ENCODE peak calls at places on chromosomes 4 and X, in ten cellular contexts. One of them, this sample, is unnamed.
A peak's percentile ranks its signal among the peaks of the same experiment; 100 is the strongest.

GRCh38 chr4:46388860-46389259 is 1.1 kb downstream of the GABRA2 start:
- DNase-seq in body of pancreas: no peak
- DNase-seq in coronary artery: no peak
- DNase-seq in tibial artery: no peak
- DNase-seq in hepatocyte: peak; percentile 7
- DNase-seq in IMR-90: no peak
- DNase-seq in AG09309: no peak
- DNase-seq in chondrocyte: no peak
- DNase-seq in lower lobe of right lung: no peak
- DNase-seq in brain microvascular endothelial cell: no peak
- DNase-seq in this sample: no peak

GRCh38 chrX:19121898-19122640 is at the start of gene ADGRG2:
- DNase-seq in lower lobe of right lung: peak; percentile 54
- DNase-seq in chondrocyte: no peak
- DNase-seq in tibial artery: no peak
- DNase-seq in hepatocyte: peak; percentile 49
- DNase-seq in coronary artery: no peak
- DNase-seq in IMR-90: peak; percentile 11
- DNase-seq in AG09309: peak; percentile 2
- DNase-seq in body of pancreas: peak; percentile 40
- DNase-seq in brain microvascular endothelial cell: no peak
- DNase-seq in this sample: no peak

GRCh38 chrX:110310000-110310790 is 7.7 kb downstream of the AMMECR1 start:
- DNase-seq in lower lobe of right lung: no peak
- DNase-seq in coronary artery: no peak
- DNase-seq in chondrocyte: no peak
- DNase-seq in AG09309: no peak
- DNase-seq in body of pancreas: no peak
- DNase-seq in IMR-90: no peak
- DNase-seq in hepatocyte: no peak
- DNase-seq in tibial artery: no peak
- DNase-seq in brain microvascular endothelial cell: no peak
- DNase-seq in this sample: no peak

GRCh38 chrX:109952985-109953905 is 49.7 kb upstream of the TMEM164 start:
- DNase-seq in lower lobe of right lung: no peak
- DNase-seq in hepatocyte: no peak
- DNase-seq in AG09309: no peak
- DNase-seq in IMR-90: no peak
- DNase-seq in brain microvascular endothelial cell: no peak
- DNase-seq in body of pancreas: no peak
- DNase-seq in chondrocyte: no peak
- DNase-seq in coronary artery: no peak
- DNase-seq in tibial artery: no peak
- DNase-seq in this sample: no peak

GRCh38 chrX:45598841-45599240 is 398.2 kb upstream of the DIPK2B start:
- DNase-seq in hepatocyte: no peak
- DNase-seq in coronary artery: no peak
- DNase-seq in IMR-90: peak; percentile 74
- DNase-seq in brain microvascular endothelial cell: peak; percentile 34
- DNase-seq in lower lobe of right lung: no peak
- DNase-seq in AG09309: peak; percentile 87
- DNase-seq in tibial artery: no peak
- DNase-seq in body of pancreas: no peak
- DNase-seq in chondrocyte: no peak
- DNase-seq in this sample: no peak

GRCh38 chr4:85370400-85371032 is 104.4 kb upstream of the ARHGAP24 start:
- DNase-seq in coronary artery: no peak
- DNase-seq in brain microvascular endothelial cell: peak; percentile 53
- DNase-seq in hepatocyte: peak; percentile 58
- DNase-seq in IMR-90: peak; percentile 18
- DNase-seq in AG09309: peak; percentile 3
- DNase-seq in tibial artery: no peak
- DNase-seq in chondrocyte: no peak
- DNase-seq in body of pancreas: peak; percentile 41
- DNase-seq in lower lobe of right lung: no peak
- DNase-seq in this sample: no peak

GRCh38 chrX:69021095-69021494 is 144.2 kb downstream of the PJA1 start:
- DNase-seq in coronary artery: no peak
- DNase-seq in tibial artery: no peak
- DNase-seq in IMR-90: no peak
- DNase-seq in AG09309: no peak
- DNase-seq in hepatocyte: no peak
- DNase-seq in lower lobe of right lung: no peak
- DNase-seq in body of pancreas: no peak
- DNase-seq in chondrocyte: no peak
- DNase-seq in brain microvascular endothelial cell: no peak
- DNase-seq in this sample: no peak

GRCh38 chr4:124265701-124266100 is 446.8 kb downstream of the ANKRD50 start:
- DNase-seq in AG09309: no peak
- DNase-seq in brain microvascular endothelial cell: no peak
- DNase-seq in hepatocyte: no peak
- DNase-seq in IMR-90: peak; percentile 62
- DNase-seq in coronary artery: no peak
- DNase-seq in chondrocyte: no peak
- DNase-seq in tibial artery: no peak
- DNase-seq in lower lobe of right lung: no peak
- DNase-seq in body of pancreas: no peak
- DNase-seq in this sample: no peak

GRCh38 chrX:41377624-41378023 is 43.7 kb downstream of the DDX3X start:
- DNase-seq in brain microvascular endothelial cell: no peak
- DNase-seq in tibial artery: no peak
- DNase-seq in AG09309: no peak
- DNase-seq in lower lobe of right lung: no peak
- DNase-seq in coronary artery: no peak
- DNase-seq in body of pancreas: no peak
- DNase-seq in hepatocyte: no peak
- DNase-seq in IMR-90: no peak
- DNase-seq in chondrocyte: no peak
- DNase-seq in this sample: no peak

GRCh38 chr4:47118192-47118879 is 87.0 kb downstream of the GABRB1 start:
- DNase-seq in lower lobe of right lung: no peak
- DNase-seq in IMR-90: peak; percentile 81
- DNase-seq in chondrocyte: no peak
- DNase-seq in coronary artery: no peak
- DNase-seq in brain microvascular endothelial cell: no peak
- DNase-seq in AG09309: no peak
- DNase-seq in body of pancreas: no peak
- DNase-seq in tibial artery: no peak
- DNase-seq in hepatocyte: no peak
- DNase-seq in this sample: no peak

GRCh38 chr4:56821394-56822263 is at the start of gene SPINK2:
- DNase-seq in IMR-90: no peak
- DNase-seq in brain microvascular endothelial cell: no peak
- DNase-seq in tibial artery: no peak
- DNase-seq in body of pancreas: peak; percentile 39
- DNase-seq in chondrocyte: no peak
- DNase-seq in lower lobe of right lung: peak; percentile 54
- DNase-seq in coronary artery: no peak
- DNase-seq in AG09309: no peak
- DNase-seq in hepatocyte: peak; percentile 74
- DNase-seq in this sample: no peak

GRCh38 chr4:40953253-40954118 is 203.7 kb downstream of the NSUN7 start:
- DNase-seq in coronary artery: no peak
- DNase-seq in hepatocyte: no peak
- DNase-seq in lower lobe of right lung: no peak
- DNase-seq in brain microvascular endothelial cell: no peak
- DNase-seq in body of pancreas: no peak
- DNase-seq in chondrocyte: no peak
- DNase-seq in AG09309: no peak
- DNase-seq in tibial artery: no peak
- DNase-seq in IMR-90: no peak
- DNase-seq in this sample: no peak

GRCh38 chrX:19888419-19888879 is 1.0 kb upstream of the SH3KBP1 start:
- DNase-seq in body of pancreas: no peak
- DNase-seq in chondrocyte: no peak
- DNase-seq in hepatocyte: peak; percentile 66
- DNase-seq in brain microvascular endothelial cell: peak; percentile 48
- DNase-seq in coronary artery: no peak
- DNase-seq in AG09309: peak; percentile 38
- DNase-seq in lower lobe of right lung: no peak
- DNase-seq in IMR-90: peak; percentile 77
- DNase-seq in tibial artery: peak; percentile 24
- DNase-seq in this sample: no peak

GRCh38 chrX:9471571-9471985 is 6.7 kb downstream of the TBL1X start:
- DNase-seq in AG09309: no peak
- DNase-seq in brain microvascular endothelial cell: no peak
- DNase-seq in coronary artery: no peak
- DNase-seq in lower lobe of right lung: no peak
- DNase-seq in IMR-90: peak; percentile 63
- DNase-seq in chondrocyte: no peak
- DNase-seq in body of pancreas: no peak
- DNase-seq in hepatocyte: no peak
- DNase-seq in tibial artery: no peak
- DNase-seq in this sample: no peak

GRCh38 chr4:106864231-106864630 is 171.9 kb downstream of the DKK2 start:
- DNase-seq in hepatocyte: no peak
- DNase-seq in IMR-90: no peak
- DNase-seq in lower lobe of right lung: no peak
- DNase-seq in chondrocyte: no peak
- DNase-seq in coronary artery: no peak
- DNase-seq in tibial artery: no peak
- DNase-seq in body of pancreas: no peak
- DNase-seq in AG09309: peak; percentile 44
- DNase-seq in brain microvascular endothelial cell: peak; percentile 75
- DNase-seq in this sample: no peak

GRCh38 chr4:133162941-133163340 is 13.8 kb downstream of the PCDH10 start:
- DNase-seq in AG09309: no peak
- DNase-seq in chondrocyte: no peak
- DNase-seq in coronary artery: no peak
- DNase-seq in IMR-90: no peak
- DNase-seq in body of pancreas: no peak
- DNase-seq in lower lobe of right lung: no peak
- DNase-seq in tibial artery: no peak
- DNase-seq in brain microvascular endothelial cell: no peak
- DNase-seq in hepatocyte: no peak
- DNase-seq in this sample: no peak

GRCh38 chr4:147509386-147509785 is 28.5 kb downstream of the EDNRA start:
- DNase-seq in body of pancreas: no peak
- DNase-seq in lower lobe of right lung: no peak
- DNase-seq in brain microvascular endothelial cell: peak; percentile 60
- DNase-seq in tibial artery: no peak
- DNase-seq in coronary artery: no peak
- DNase-seq in AG09309: no peak
- DNase-seq in IMR-90: no peak
- DNase-seq in hepatocyte: no peak
- DNase-seq in chondrocyte: no peak
- DNase-seq in this sample: no peak
- TF ChIP-seq CTCF in body of pancreas: no peak
- TF ChIP-seq CTCF in lower lobe of right lung: no peak
- TF ChIP-seq CTCF in brain microvascular endothelial cell: no peak
- TF ChIP-seq CTCF in tibial artery: no peak
- TF ChIP-seq CTCF in coronary artery: no peak
- TF ChIP-seq CTCF in AG09309: no peak
- TF ChIP-seq CTCF in IMR-90: no peak
- TF ChIP-seq CTCF in hepatocyte: no peak
- TF ChIP-seq CTCF in chondrocyte: no peak
- TF ChIP-seq CTCF in this sample: no peak

GRCh38 chr4:113064244-113064643 is 14.8 kb downstream of the ANK2 start:
- DNase-seq in tibial artery: no peak
- DNase-seq in lower lobe of right lung: no peak
- DNase-seq in coronary artery: no peak
- DNase-seq in brain microvascular endothelial cell: no peak
- DNase-seq in hepatocyte: no peak
- DNase-seq in AG09309: no peak
- DNase-seq in IMR-90: no peak
- DNase-seq in body of pancreas: no peak
- DNase-seq in chondrocyte: no peak
- DNase-seq in this sample: no peak
- TF ChIP-seq CTCF in tibial artery: no peak
- TF ChIP-seq CTCF in lower lobe of right lung: no peak
- TF ChIP-seq CTCF in coronary artery: no peak
- TF ChIP-seq CTCF in brain microvascular endothelial cell: no peak
- TF ChIP-seq CTCF in hepatocyte: no peak
- TF ChIP-seq CTCF in AG09309: no peak
- TF ChIP-seq CTCF in IMR-90: no peak
- TF ChIP-seq CTCF in body of pancreas: no peak
- TF ChIP-seq CTCF in chondrocyte: no peak
- TF ChIP-seq CTCF in this sample: no peak

GRCh38 chr4:16908377-16909021 is 10.1 kb upstream of the LDB2 start:
- DNase-seq in AG09309: no peak
- DNase-seq in IMR-90: no peak
- DNase-seq in chondrocyte: no peak
- DNase-seq in lower lobe of right lung: no peak
- DNase-seq in hepatocyte: no peak
- DNase-seq in body of pancreas: no peak
- DNase-seq in brain microvascular endothelial cell: no peak
- DNase-seq in tibial artery: no peak
- DNase-seq in coronary artery: no peak
- DNase-seq in this sample: no peak

GRCh38 chr4:16914208-16914607 is 15.8 kb upstream of the LDB2 start:
- DNase-seq in tibial artery: no peak
- DNase-seq in brain microvascular endothelial cell: peak; percentile 37
- DNase-seq in hepatocyte: no peak
- DNase-seq in IMR-90: peak; percentile 34
- DNase-seq in chondrocyte: no peak
- DNase-seq in AG09309: no peak
- DNase-seq in lower lobe of right lung: no peak
- DNase-seq in coronary artery: no peak
- DNase-seq in body of pancreas: no peak
- DNase-seq in this sample: no peak

GRCh38 chr4:16912896-16913295 is 14.5 kb upstream of the LDB2 start:
- DNase-seq in hepatocyte: no peak
- DNase-seq in coronary artery: no peak
- DNase-seq in AG09309: no peak
- DNase-seq in body of pancreas: no peak
- DNase-seq in brain microvascular endothelial cell: no peak
- DNase-seq in tibial artery: no peak
- DNase-seq in lower lobe of right lung: no peak
- DNase-seq in chondrocyte: no peak
- DNase-seq in IMR-90: no peak
- DNase-seq in this sample: no peak

DNA sequence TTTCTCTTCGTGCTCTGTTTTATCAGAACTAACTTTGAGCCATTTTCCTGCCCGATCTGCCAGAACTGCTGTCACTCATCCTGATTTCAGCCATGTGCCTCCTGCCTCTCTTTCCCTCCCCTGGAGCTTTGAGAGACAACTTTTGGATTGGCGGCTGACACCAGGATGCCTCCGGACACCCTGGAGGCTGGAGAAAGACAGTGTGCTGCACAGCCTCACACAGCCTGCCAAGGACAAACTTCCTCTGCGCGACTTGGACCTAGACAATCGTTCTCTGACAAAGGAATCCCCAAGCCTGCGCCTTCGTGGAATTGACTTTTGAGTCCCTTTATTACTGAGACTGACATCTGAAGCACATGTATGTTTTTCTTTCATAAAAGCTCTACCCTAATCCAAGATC is 10.8 kb upstream of the LDB2 start:
- DNase-seq in brain microvascular endothelial cell: no peak
- DNase-seq in tibial artery: no peak
- DNase-seq in lower lobe of right lung: no peak
- DNase-seq in body of pancreas: no peak
- DNase-seq in hepatocyte: no peak
- DNase-seq in IMR-90: no peak
- DNase-seq in coronary artery: no peak
- DNase-seq in chondrocyte: no peak
- DNase-seq in AG09309: no peak
- DNase-seq in this sample: no peak
- TF ChIP-seq CTCF in brain microvascular endothelial cell: no peak
- TF ChIP-seq CTCF in tibial artery: no peak
- TF ChIP-seq CTCF in lower lobe of right lung: no peak
- TF ChIP-seq CTCF in body of pancreas: no peak
- TF ChIP-seq CTCF in hepatocyte: no peak
- TF ChIP-seq CTCF in IMR-90: no peak
- TF ChIP-seq CTCF in coronary artery: no peak
- TF ChIP-seq CTCF in chondrocyte: no peak
- TF ChIP-seq CTCF in AG09309: no peak
- TF ChIP-seq CTCF in this sample: no peak

GRCh38 chrX:153470411-153471363 is at the start of gene HAUS7:
- DNase-seq in hepatocyte: peak; percentile 91
- DNase-seq in tibial artery: peak; percentile 83
- DNase-seq in coronary artery: peak; percentile 94
- DNase-seq in lower lobe of right lung: peak; percentile 91
- DNase-seq in IMR-90: peak; percentile 84
- DNase-seq in chondrocyte: no peak
- DNase-seq in brain microvascular endothelial cell: peak; percentile 77
- DNase-seq in body of pancreas: peak; percentile 88
- DNase-seq in AG09309: peak; percentile 49
- DNase-seq in this sample: peak; percentile 87
- TF ChIP-seq CTCF in hepatocyte: peak; percentile 70
- TF ChIP-seq CTCF in tibial artery: peak; percentile 67
- TF ChIP-seq CTCF in coronary artery: peak; percentile 57
- TF ChIP-seq CTCF in lower lobe of right lung: peak; percentile 71
- TF ChIP-seq CTCF in IMR-90: peak; percentile 98
- TF ChIP-seq CTCF in chondrocyte: peak; percentile 86
- TF ChIP-seq CTCF in brain microvascular endothelial cell: peak; percentile 84
- TF ChIP-seq CTCF in body of pancreas: peak; percentile 79
- TF ChIP-seq CTCF in AG09309: peak; percentile 71
- TF ChIP-seq CTCF in this sample: peak; percentile 49